ENCODE peak calls at places on chromosomes 7 and 10, in ten cellular contexts. One of them, this sample, is unnamed. For H3K4me1, the result is how much of the 10 kb centered on the place peaks cover.

GRCh38 chr7:129990403-129991192 is 37.8 kb upstream of the UBE2H start:
- DNase-seq in neural progenitor cell: peak
- DNase-seq in uterus: no peak
- DNase-seq in CD8-positive, alpha-beta memory T cell: no peak
- DNase-seq in HCT116: no peak
- DNase-seq in tibial artery: no peak
- DNase-seq in A549: no peak
- DNase-seq in ovary: no peak
- DNase-seq in foreskin keratinocyte: no peak
- DNase-seq in neuronal stem cell: no peak
- DNase-seq in this sample: no peak

GRCh38 chr10:126043389-126043788 is 147.0 kb downstream of the FANK1 start:
- DNase-seq in neural progenitor cell: no peak
- DNase-seq in uterus: no peak
- DNase-seq in CD8-positive, alpha-beta memory T cell: no peak
- DNase-seq in HCT116: no peak
- DNase-seq in tibial artery: no peak
- DNase-seq in A549: no peak
- DNase-seq in ovary: no peak
- DNase-seq in foreskin keratinocyte: no peak
- DNase-seq in neuronal stem cell: no peak
- DNase-seq in this sample: no peak

GRCh38 chr10:5466451-5466996 is 32.8 kb downstream of the CALML5 start:
- DNase-seq in neural progenitor cell: peak
- DNase-seq in uterus: peak
- DNase-seq in CD8-positive, alpha-beta memory T cell: no peak
- DNase-seq in HCT116: no peak
- DNase-seq in tibial artery: no peak
- DNase-seq in A549: no peak
- DNase-seq in ovary: no peak
- DNase-seq in foreskin keratinocyte: peak
- DNase-seq in neuronal stem cell: no peak
- DNase-seq in this sample: peak

GRCh38 chr7:147570390-147570789 is 1020.2 kb upstream of the C7orf33 start:
- DNase-seq in neural progenitor cell: no peak
- DNase-seq in uterus: no peak
- DNase-seq in CD8-positive, alpha-beta memory T cell: no peak
- DNase-seq in HCT116: no peak
- DNase-seq in tibial artery: no peak
- DNase-seq in A549: no peak
- DNase-seq in ovary: no peak
- DNase-seq in foreskin keratinocyte: peak
- DNase-seq in neuronal stem cell: no peak
- DNase-seq in this sample: no peak

GRCh38 chr7:26648429-26649015 is 215.9 kb downstream of the SKAP2 start:
- DNase-seq in neural progenitor cell: no peak
- DNase-seq in uterus: no peak
- DNase-seq in CD8-positive, alpha-beta memory T cell: no peak
- DNase-seq in HCT116: no peak
- DNase-seq in tibial artery: no peak
- DNase-seq in A549: peak
- DNase-seq in ovary: no peak
- DNase-seq in foreskin keratinocyte: peak
- DNase-seq in neuronal stem cell: no peak
- DNase-seq in this sample: no peak

GRCh38 chr7:1440620-1441019 is 18.6 kb downstream of the MICALL2 start:
- DNase-seq in neural progenitor cell: no peak
- DNase-seq in uterus: no peak
- DNase-seq in CD8-positive, alpha-beta memory T cell: no peak
- DNase-seq in HCT116: no peak
- DNase-seq in tibial artery: no peak
- DNase-seq in A549: no peak
- DNase-seq in ovary: no peak
- DNase-seq in foreskin keratinocyte: no peak
- DNase-seq in neuronal stem cell: no peak
- DNase-seq in this sample: no peak

GRCh38 chr10:51314079-51314835 is 240.0 kb downstream of the PRKG1 start:
- DNase-seq in neural progenitor cell: no peak
- DNase-seq in uterus: no peak
- DNase-seq in CD8-positive, alpha-beta memory T cell: no peak
- DNase-seq in HCT116: no peak
- DNase-seq in tibial artery: no peak
- DNase-seq in A549: no peak
- DNase-seq in ovary: no peak
- DNase-seq in foreskin keratinocyte: no peak
- DNase-seq in neuronal stem cell: no peak
- DNase-seq in this sample: no peak

GRCh38 chr10:75405201-75406143 is 3.9 kb upstream of the ZNF503 start:
- DNase-seq in neural progenitor cell: peak
- DNase-seq in uterus: peak
- DNase-seq in CD8-positive, alpha-beta memory T cell: no peak
- DNase-seq in HCT116: no peak
- DNase-seq in tibial artery: no peak
- DNase-seq in A549: no peak
- DNase-seq in ovary: peak
- DNase-seq in foreskin keratinocyte: no peak
- DNase-seq in neuronal stem cell: peak
- DNase-seq in this sample: peak

GRCh38 chr10:128854965-128855364 is 612.1 kb upstream of the MGMT start:
- DNase-seq in neural progenitor cell: peak
- DNase-seq in uterus: peak
- DNase-seq in CD8-positive, alpha-beta memory T cell: no peak
- DNase-seq in HCT116: no peak
- DNase-seq in tibial artery: peak
- DNase-seq in A549: no peak
- DNase-seq in ovary: peak
- DNase-seq in foreskin keratinocyte: no peak
- DNase-seq in neuronal stem cell: peak
- DNase-seq in this sample: peak

GRCh38 chr10:28432210-28432676 is 100.7 kb upstream of the WAC start:
- DNase-seq in neural progenitor cell: peak
- DNase-seq in uterus: peak
- DNase-seq in CD8-positive, alpha-beta memory T cell: peak
- DNase-seq in HCT116: peak
- DNase-seq in tibial artery: peak
- DNase-seq in A549: peak
- DNase-seq in ovary: peak
- DNase-seq in foreskin keratinocyte: peak
- DNase-seq in neuronal stem cell: peak
- DNase-seq in this sample: peak

GRCh38 chr10:92574545-92575377 is 868 bp upstream of the IDE start:
- DNase-seq in neural progenitor cell: peak
- DNase-seq in uterus: no peak
- DNase-seq in CD8-positive, alpha-beta memory T cell: no peak
- DNase-seq in HCT116: no peak
- DNase-seq in tibial artery: no peak
- DNase-seq in A549: no peak
- DNase-seq in ovary: no peak
- DNase-seq in foreskin keratinocyte: peak
- DNase-seq in neuronal stem cell: peak
- DNase-seq in this sample: no peak

GRCh38 chr7:74180866-74181265 is 6.7 kb downstream of the EIF4H start:
- DNase-seq in neural progenitor cell: no peak
- DNase-seq in uterus: no peak
- DNase-seq in CD8-positive, alpha-beta memory T cell: no peak
- DNase-seq in HCT116: no peak
- DNase-seq in tibial artery: no peak
- DNase-seq in A549: no peak
- DNase-seq in ovary: no peak
- DNase-seq in foreskin keratinocyte: no peak
- DNase-seq in neuronal stem cell: no peak
- DNase-seq in this sample: no peak

GRCh38 chr7:739455-739963 is 12.4 kb upstream of the PRKAR1B start:
- DNase-seq in neural progenitor cell: no peak
- DNase-seq in uterus: no peak
- DNase-seq in CD8-positive, alpha-beta memory T cell: no peak
- DNase-seq in HCT116: no peak
- DNase-seq in tibial artery: no peak
- DNase-seq in A549: no peak
- DNase-seq in ovary: no peak
- DNase-seq in foreskin keratinocyte: no peak
- DNase-seq in neuronal stem cell: no peak
- DNase-seq in this sample: no peak

GRCh38 chr7:16734148-16734726 is 19.3 kb upstream of the TSPAN13 start:
- DNase-seq in neural progenitor cell: no peak
- DNase-seq in uterus: no peak
- DNase-seq in CD8-positive, alpha-beta memory T cell: no peak
- DNase-seq in HCT116: no peak
- DNase-seq in tibial artery: no peak
- DNase-seq in A549: no peak
- DNase-seq in ovary: no peak
- DNase-seq in foreskin keratinocyte: no peak
- DNase-seq in neuronal stem cell: no peak
- DNase-seq in this sample: no peak

GRCh38 chr10:124659380-124659779 is 84.8 kb downstream of the FAM53B start:
- DNase-seq in neural progenitor cell: no peak
- DNase-seq in uterus: no peak
- DNase-seq in CD8-positive, alpha-beta memory T cell: peak
- DNase-seq in HCT116: no peak
- DNase-seq in tibial artery: no peak
- DNase-seq in A549: no peak
- DNase-seq in ovary: no peak
- DNase-seq in foreskin keratinocyte: no peak
- DNase-seq in neuronal stem cell: no peak
- DNase-seq in this sample: no peak
- H3K27ac ChIP-seq in neural progenitor cell: no peak
- H3K27ac ChIP-seq in uterus: no peak
- H3K27ac ChIP-seq in CD8-positive, alpha-beta memory T cell: peak
- H3K27ac ChIP-seq in HCT116: no peak
- H3K27ac ChIP-seq in tibial artery: no peak
- H3K27ac ChIP-seq in A549: no peak
- H3K27ac ChIP-seq in ovary: no peak
- H3K27ac ChIP-seq in foreskin keratinocyte: no peak
- H3K27ac ChIP-seq in neuronal stem cell: no peak
- H3K27ac ChIP-seq in this sample: no peak

GRCh38 chr10:490891-491571 is 198.4 kb downstream of the DIP2C start:
- DNase-seq in neural progenitor cell: no peak
- DNase-seq in uterus: peak
- DNase-seq in CD8-positive, alpha-beta memory T cell: no peak
- DNase-seq in HCT116: no peak
- DNase-seq in tibial artery: peak
- DNase-seq in A549: no peak
- DNase-seq in ovary: no peak
- DNase-seq in foreskin keratinocyte: no peak
- DNase-seq in neuronal stem cell: no peak
- DNase-seq in this sample: no peak

GRCh38 chr10:490256-490655 is 199.2 kb downstream of the DIP2C start:
- DNase-seq in neural progenitor cell: no peak
- DNase-seq in uterus: peak
- DNase-seq in CD8-positive, alpha-beta memory T cell: no peak
- DNase-seq in HCT116: no peak
- DNase-seq in tibial artery: peak
- DNase-seq in A549: no peak
- DNase-seq in ovary: no peak
- DNase-seq in foreskin keratinocyte: no peak
- DNase-seq in neuronal stem cell: no peak
- DNase-seq in this sample: no peak

GRCh38 chr10:488933-489215 is 200.6 kb downstream of the DIP2C start:
- DNase-seq in neural progenitor cell: no peak
- DNase-seq in uterus: no peak
- DNase-seq in CD8-positive, alpha-beta memory T cell: no peak
- DNase-seq in HCT116: no peak
- DNase-seq in tibial artery: no peak
- DNase-seq in A549: no peak
- DNase-seq in ovary: no peak
- DNase-seq in foreskin keratinocyte: no peak
- DNase-seq in neuronal stem cell: no peak
- DNase-seq in this sample: no peak

GRCh38 chr10:488081-488932 is 201.2 kb downstream of the DIP2C start:
- DNase-seq in neural progenitor cell: no peak
- DNase-seq in uterus: no peak
- DNase-seq in CD8-positive, alpha-beta memory T cell: no peak
- DNase-seq in HCT116: no peak
- DNase-seq in tibial artery: no peak
- DNase-seq in A549: no peak
- DNase-seq in ovary: no peak
- DNase-seq in foreskin keratinocyte: no peak
- DNase-seq in neuronal stem cell: no peak
- DNase-seq in this sample: no peak

DNA sequence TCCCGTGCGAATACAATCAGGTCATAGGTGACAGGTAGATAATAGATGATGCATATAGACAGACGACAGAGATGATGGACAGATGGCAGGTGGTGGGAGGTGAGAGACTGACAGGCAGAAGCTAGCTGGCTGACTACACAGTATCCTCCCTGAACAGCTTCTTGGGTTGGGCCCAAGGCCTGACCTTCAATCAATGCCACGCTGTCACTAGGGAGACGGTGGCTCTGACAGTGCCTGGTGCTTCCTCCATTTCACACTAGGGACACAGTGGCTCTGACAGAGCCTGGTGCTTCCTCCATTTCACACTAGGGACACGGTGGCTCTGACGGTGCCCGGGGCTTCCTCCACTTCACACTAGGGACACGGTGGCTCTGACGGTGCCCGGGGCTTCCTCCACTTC is 200.1 kb downstream of the DIP2C start:
- DNase-seq in neural progenitor cell: no peak
- DNase-seq in uterus: no peak
- DNase-seq in CD8-positive, alpha-beta memory T cell: no peak
- DNase-seq in HCT116: no peak
- DNase-seq in tibial artery: no peak
- DNase-seq in A549: no peak
- DNase-seq in ovary: no peak
- DNase-seq in foreskin keratinocyte: no peak
- DNase-seq in neuronal stem cell: no peak
- DNase-seq in this sample: no peak
- H3K4me1 ChIP-seq in neural progenitor cell: under half
- H3K4me1 ChIP-seq in uterus: under half
- H3K4me1 ChIP-seq in CD8-positive, alpha-beta memory T cell: under half
- H3K4me1 ChIP-seq in HCT116: under half
- H3K4me1 ChIP-seq in tibial artery: under half
- H3K4me1 ChIP-seq in A549: under half
- H3K4me1 ChIP-seq in ovary: under half
- H3K4me1 ChIP-seq in foreskin keratinocyte: under half
- H3K4me1 ChIP-seq in neuronal stem cell: under half
- H3K4me1 ChIP-seq in this sample: under half

GRCh38 chr7:142961595-142961972 is 579 bp downstream of the KEL start:
- DNase-seq in neural progenitor cell: no peak
- DNase-seq in uterus: no peak
- DNase-seq in CD8-positive, alpha-beta memory T cell: no peak
- DNase-seq in HCT116: no peak
- DNase-seq in tibial artery: no peak
- DNase-seq in A549: no peak
- DNase-seq in ovary: no peak
- DNase-seq in foreskin keratinocyte: no peak
- DNase-seq in neuronal stem cell: no peak
- DNase-seq in this sample: no peak
- H3K27ac ChIP-seq in neural progenitor cell: no peak
- H3K27ac ChIP-seq in uterus: no peak
- H3K27ac ChIP-seq in CD8-positive, alpha-beta memory T cell: peak
- H3K27ac ChIP-seq in HCT116: no peak
- H3K27ac ChIP-seq in tibial artery: no peak
- H3K27ac ChIP-seq in A549: no peak
- H3K27ac ChIP-seq in ovary: no peak
- H3K27ac ChIP-seq in foreskin keratinocyte: no peak
- H3K27ac ChIP-seq in neuronal stem cell: no peak
- H3K27ac ChIP-seq in this sample: no peak

DNA sequence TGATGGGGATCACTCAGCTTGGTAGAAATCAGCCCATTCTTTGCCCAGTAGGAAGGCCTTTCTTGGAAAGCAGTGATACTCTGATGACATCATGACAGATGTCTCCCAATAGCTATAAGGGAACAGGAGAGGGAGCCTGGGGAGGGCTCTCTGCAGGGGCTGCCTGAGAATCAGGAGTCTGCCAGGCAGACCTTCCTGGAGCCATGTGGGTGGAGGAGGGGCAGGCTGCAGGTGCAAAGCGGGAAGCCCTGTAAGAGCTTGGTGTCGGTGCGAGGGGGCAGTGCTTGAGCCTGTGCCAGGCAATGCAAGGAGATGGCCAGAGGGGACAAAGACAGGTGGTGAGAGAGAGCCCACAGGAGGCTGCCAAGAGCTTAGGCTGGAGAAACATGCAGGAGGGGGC is 5.0 kb upstream of the TNS3 start:
- DNase-seq in neural progenitor cell: no peak
- DNase-seq in uterus: no peak
- DNase-seq in CD8-positive, alpha-beta memory T cell: no peak
- DNase-seq in HCT116: no peak
- DNase-seq in tibial artery: no peak
- DNase-seq in A549: peak
- DNase-seq in ovary: no peak
- DNase-seq in foreskin keratinocyte: no peak
- DNase-seq in neuronal stem cell: no peak
- DNase-seq in this sample: no peak
- H3K4me1 ChIP-seq in neural progenitor cell: under half
- H3K4me1 ChIP-seq in uterus: under half
- H3K4me1 ChIP-seq in CD8-positive, alpha-beta memory T cell: under half
- H3K4me1 ChIP-seq in HCT116: under half
- H3K4me1 ChIP-seq in tibial artery: under half
- H3K4me1 ChIP-seq in A549: half or more
- H3K4me1 ChIP-seq in ovary: under half
- H3K4me1 ChIP-seq in foreskin keratinocyte: under half
- H3K4me1 ChIP-seq in neuronal stem cell: under half
- H3K4me1 ChIP-seq in this sample: under half

This sample was measured in lung.